ENCODE peak calls at places on chromosomes 3 and 15, in six cellular contexts. One of them, this sample, is unnamed.

GRCh38 chr3:69426291-69426690 is 40.4 kb upstream of the FRMD4B start:
- DNase-seq in OCI-LY7: peak; percentile 11
- DNase-seq in brain microvascular endothelial cell: no peak
- DNase-seq in adrenal gland: no peak
- DNase-seq in RWPE2: no peak
- DNase-seq in PC-9: no peak
- DNase-seq in this sample: no peak

GRCh38 chr15:68232937-68233336 is 3.4 kb upstream of the CLN6 start:
- DNase-seq in OCI-LY7: no peak
- DNase-seq in brain microvascular endothelial cell: no peak
- DNase-seq in adrenal gland: no peak
- DNase-seq in RWPE2: no peak
- DNase-seq in PC-9: no peak
- DNase-seq in this sample: no peak

GRCh38 chr3:82133070-82133606 is 371.7 kb upstream of the GBE1 start:
- DNase-seq in OCI-LY7: peak; percentile 47
- DNase-seq in brain microvascular endothelial cell: peak; percentile 56
- DNase-seq in adrenal gland: peak; percentile 50
- DNase-seq in RWPE2: no peak
- DNase-seq in PC-9: peak; percentile 29
- DNase-seq in this sample: peak; percentile 12

GRCh38 chr3:122952509-122952908 is 75.1 kb downstream of the SEMA5B start:
- DNase-seq in OCI-LY7: peak; percentile 3
- DNase-seq in brain microvascular endothelial cell: no peak
- DNase-seq in adrenal gland: no peak
- DNase-seq in RWPE2: no peak
- DNase-seq in PC-9: peak; percentile 35
- DNase-seq in this sample: no peak

GRCh38 chr15:39213385-39213840 is 367.5 kb upstream of the THBS1 start:
- DNase-seq in OCI-LY7: no peak
- DNase-seq in brain microvascular endothelial cell: peak; percentile 98
- DNase-seq in adrenal gland: peak; percentile 53
- DNase-seq in RWPE2: peak; percentile 92
- DNase-seq in PC-9: peak; percentile 85
- DNase-seq in this sample: peak; percentile 81

GRCh38 chr3:125190781-125191180 is 21.8 kb downstream of the SLC12A8 start:
- DNase-seq in OCI-LY7: no peak
- DNase-seq in brain microvascular endothelial cell: no peak
- DNase-seq in adrenal gland: no peak
- DNase-seq in RWPE2: no peak
- DNase-seq in PC-9: no peak
- DNase-seq in this sample: no peak

GRCh38 chr3:4504340-4505261 is 11.5 kb downstream of the ITPR1 start:
- DNase-seq in OCI-LY7: peak; percentile 59
- DNase-seq in brain microvascular endothelial cell: no peak
- DNase-seq in adrenal gland: peak; percentile 59
- DNase-seq in RWPE2: no peak
- DNase-seq in PC-9: no peak
- DNase-seq in this sample: no peak

GRCh38 chr3:177124882-177125281 is 72.4 kb downstream of the TBL1XR1 start:
- DNase-seq in OCI-LY7: no peak
- DNase-seq in brain microvascular endothelial cell: no peak
- DNase-seq in adrenal gland: no peak
- DNase-seq in RWPE2: no peak
- DNase-seq in PC-9: no peak
- DNase-seq in this sample: no peak

GRCh38 chr3:135155791-135156190 is 360.7 kb downstream of the EPHB1 start:
- DNase-seq in OCI-LY7: no peak
- DNase-seq in brain microvascular endothelial cell: no peak
- DNase-seq in adrenal gland: no peak
- DNase-seq in RWPE2: no peak
- DNase-seq in PC-9: no peak
- DNase-seq in this sample: no peak

GRCh38 chr15:83697716-83698115 is 43.8 kb downstream of the ADAMTSL3 start:
- DNase-seq in OCI-LY7: no peak
- DNase-seq in brain microvascular endothelial cell: no peak
- DNase-seq in adrenal gland: no peak
- DNase-seq in RWPE2: no peak
- DNase-seq in PC-9: no peak
- DNase-seq in this sample: no peak

GRCh38 chr15:34900748-34901147 is 68.8 kb downstream of the AQR start:
- DNase-seq in OCI-LY7: no peak
- DNase-seq in brain microvascular endothelial cell: no peak
- DNase-seq in adrenal gland: no peak
- DNase-seq in RWPE2: no peak
- DNase-seq in PC-9: no peak
- DNase-seq in this sample: no peak

GRCh38 chr3:147921044-147921443 is 511.9 kb downstream of the ZIC1 start:
- DNase-seq in OCI-LY7: no peak
- DNase-seq in brain microvascular endothelial cell: no peak
- DNase-seq in adrenal gland: no peak
- DNase-seq in RWPE2: no peak
- DNase-seq in PC-9: no peak
- DNase-seq in this sample: no peak

GRCh38 chr15:89783861-89784685 is 7.9 kb downstream of the MESP2 start:
- DNase-seq in OCI-LY7: no peak
- DNase-seq in brain microvascular endothelial cell: no peak
- DNase-seq in adrenal gland: no peak
- DNase-seq in RWPE2: peak; percentile 67
- DNase-seq in PC-9: no peak
- DNase-seq in this sample: no peak

GRCh38 chr15:58065011-58065444 is 483 bp downstream of the ALDH1A2 start:
- DNase-seq in OCI-LY7: no peak
- DNase-seq in brain microvascular endothelial cell: no peak
- DNase-seq in adrenal gland: peak; percentile 19
- DNase-seq in RWPE2: peak; percentile 77
- DNase-seq in PC-9: no peak
- DNase-seq in this sample: no peak

GRCh38 chr3:173739716-173740115 is 342.2 kb downstream of the NLGN1 start:
- DNase-seq in OCI-LY7: no peak
- DNase-seq in brain microvascular endothelial cell: no peak
- DNase-seq in adrenal gland: no peak
- DNase-seq in RWPE2: no peak
- DNase-seq in PC-9: no peak
- DNase-seq in this sample: no peak

GRCh38 chr3:168870892-168871291 is 775.2 kb upstream of the GOLIM4 start:
- DNase-seq in OCI-LY7: no peak
- DNase-seq in brain microvascular endothelial cell: no peak
- DNase-seq in adrenal gland: no peak
- DNase-seq in RWPE2: no peak
- DNase-seq in PC-9: no peak
- DNase-seq in this sample: no peak

GRCh38 chr15:63044645-63045437 is 2.3 kb downstream of the TPM1 start:
- DNase-seq in OCI-LY7: no peak
- DNase-seq in brain microvascular endothelial cell: no peak
- DNase-seq in adrenal gland: no peak
- DNase-seq in RWPE2: no peak
- DNase-seq in PC-9: no peak
- DNase-seq in this sample: no peak

GRCh38 chr3:49761661-49762060 is 24.7 kb downstream of the IP6K1 start:
- DNase-seq in OCI-LY7: no peak
- DNase-seq in brain microvascular endothelial cell: no peak
- DNase-seq in adrenal gland: no peak
- DNase-seq in RWPE2: no peak
- DNase-seq in PC-9: no peak
- DNase-seq in this sample: no peak

GRCh38 chr15:47505712-47506542 is 211.4 kb upstream of the SEMA6D start:
- DNase-seq in OCI-LY7: no peak
- DNase-seq in brain microvascular endothelial cell: peak; percentile 37
- DNase-seq in adrenal gland: no peak
- DNase-seq in RWPE2: no peak
- DNase-seq in PC-9: no peak
- DNase-seq in this sample: no peak

GRCh38 chr3:128504957-128505730 is 12.1 kb upstream of the GATA2 start:
- DNase-seq in OCI-LY7: no peak
- DNase-seq in brain microvascular endothelial cell: no peak
- DNase-seq in adrenal gland: no peak
- DNase-seq in RWPE2: no peak
- DNase-seq in PC-9: peak; percentile 86
- DNase-seq in this sample: no peak

GRCh38 chr3:112519424-112520001 is 20.2 kb upstream of the BTLA start:
- DNase-seq in OCI-LY7: peak; percentile 81
- DNase-seq in brain microvascular endothelial cell: peak; percentile 90
- DNase-seq in adrenal gland: peak; percentile 12
- DNase-seq in RWPE2: no peak
- DNase-seq in PC-9: peak; percentile 8
- DNase-seq in this sample: peak; percentile 10

GRCh38 chr3:157493627-157494550 is 9.3 kb downstream of the VEPH1 start:
- DNase-seq in OCI-LY7: peak; percentile 12
- DNase-seq in brain microvascular endothelial cell: peak; percentile 24
- DNase-seq in adrenal gland: no peak
- DNase-seq in RWPE2: no peak
- DNase-seq in PC-9: no peak
- DNase-seq in this sample: peak; percentile 18

GRCh38 chr15:38072507-38073277 is 138.3 kb downstream of the TMCO5A start:
- DNase-seq in OCI-LY7: peak; percentile 92
- DNase-seq in brain microvascular endothelial cell: peak; percentile 66
- DNase-seq in adrenal gland: peak; percentile 62
- DNase-seq in RWPE2: peak; percentile 83
- DNase-seq in PC-9: peak; percentile 71
- DNase-seq in this sample: no peak

GRCh38 chr3:7682822-7683229 is 818.8 kb upstream of the LMCD1 start:
- DNase-seq in OCI-LY7: no peak
- DNase-seq in brain microvascular endothelial cell: peak; percentile 64
- DNase-seq in adrenal gland: peak; percentile 44
- DNase-seq in RWPE2: no peak
- DNase-seq in PC-9: no peak
- DNase-seq in this sample: peak; percentile 49

GRCh38 chr15:67125589-67126502 is 60.4 kb downstream of the SMAD3 start:
- DNase-seq in OCI-LY7: no peak
- DNase-seq in brain microvascular endothelial cell: peak; percentile 98
- DNase-seq in adrenal gland: peak; percentile 85
- DNase-seq in RWPE2: peak; percentile 98
- DNase-seq in PC-9: peak; percentile 83
- DNase-seq in this sample: no peak
- H3K4me3 ChIP-seq in OCI-LY7: no peak overlapping the region
- H3K4me3 ChIP-seq in brain microvascular endothelial cell: peak overlapping the region; percentile 1
- H3K4me3 ChIP-seq in adrenal gland: no peak overlapping the region
- H3K4me3 ChIP-seq in RWPE2: peak overlapping the region; percentile 23
- H3K4me3 ChIP-seq in PC-9: peak overlapping the region; percentile 74
- H3K4me3 ChIP-seq in this sample: no peak overlapping the region

GRCh38 chr3:189325454-189325853 is 153.7 kb downstream of the TPRG1 start:
- DNase-seq in OCI-LY7: no peak
- DNase-seq in brain microvascular endothelial cell: no peak
- DNase-seq in adrenal gland: no peak
- DNase-seq in RWPE2: no peak
- DNase-seq in PC-9: no peak
- DNase-seq in this sample: no peak
- TF ChIP-seq CTCF in OCI-LY7: no peak
- TF ChIP-seq CTCF in brain microvascular endothelial cell: no peak
- TF ChIP-seq CTCF in adrenal gland: no peak
- TF ChIP-seq CTCF in RWPE2: no peak
- TF ChIP-seq CTCF in PC-9: no peak
- TF ChIP-seq CTCF in this sample: no peak

GRCh38 chr3:141950572-141951493 is 74.4 kb downstream of the ATP1B3 start:
- DNase-seq in OCI-LY7: no peak
- DNase-seq in brain microvascular endothelial cell: no peak
- DNase-seq in adrenal gland: no peak
- DNase-seq in RWPE2: no peak
- DNase-seq in PC-9: no peak
- DNase-seq in this sample: no peak

GRCh38 chr3:141952611-141953010 is 76.2 kb downstream of the ATP1B3 start:
- DNase-seq in OCI-LY7: no peak
- DNase-seq in brain microvascular endothelial cell: no peak
- DNase-seq in adrenal gland: no peak
- DNase-seq in RWPE2: no peak
- DNase-seq in PC-9: peak; percentile 37
- DNase-seq in this sample: no peak

GRCh38 chr3:141949972-141950371 is 73.5 kb downstream of the ATP1B3 start:
- DNase-seq in OCI-LY7: no peak
- DNase-seq in brain microvascular endothelial cell: no peak
- DNase-seq in adrenal gland: no peak
- DNase-seq in RWPE2: no peak
- DNase-seq in PC-9: no peak
- DNase-seq in this sample: no peak

GRCh38 chr3:141945726-141946125 is 69.3 kb downstream of the ATP1B3 start:
- DNase-seq in OCI-LY7: no peak
- DNase-seq in brain microvascular endothelial cell: no peak
- DNase-seq in adrenal gland: no peak
- DNase-seq in RWPE2: no peak
- DNase-seq in PC-9: no peak
- DNase-seq in this sample: no peak

GRCh38 chr3:141949394-141949793 is 73.0 kb downstream of the ATP1B3 start:
- DNase-seq in OCI-LY7: no peak
- DNase-seq in brain microvascular endothelial cell: no peak
- DNase-seq in adrenal gland: no peak
- DNase-seq in RWPE2: no peak
- DNase-seq in PC-9: no peak
- DNase-seq in this sample: no peak
- H3K36me3 ChIP-seq in OCI-LY7: peaks cover 49% of the 10 kb centered on the region
- H3K36me3 ChIP-seq in brain microvascular endothelial cell: no peaks in the 10 kb centered on the region
- H3K36me3 ChIP-seq in adrenal gland: peaks cover 6% of the 10 kb centered on the region
- H3K36me3 ChIP-seq in RWPE2: no peaks in the 10 kb centered on the region
- H3K36me3 ChIP-seq in PC-9: no peaks in the 10 kb centered on the region
- H3K36me3 ChIP-seq in this sample: no peaks in the 10 kb centered on the region

DNA sequence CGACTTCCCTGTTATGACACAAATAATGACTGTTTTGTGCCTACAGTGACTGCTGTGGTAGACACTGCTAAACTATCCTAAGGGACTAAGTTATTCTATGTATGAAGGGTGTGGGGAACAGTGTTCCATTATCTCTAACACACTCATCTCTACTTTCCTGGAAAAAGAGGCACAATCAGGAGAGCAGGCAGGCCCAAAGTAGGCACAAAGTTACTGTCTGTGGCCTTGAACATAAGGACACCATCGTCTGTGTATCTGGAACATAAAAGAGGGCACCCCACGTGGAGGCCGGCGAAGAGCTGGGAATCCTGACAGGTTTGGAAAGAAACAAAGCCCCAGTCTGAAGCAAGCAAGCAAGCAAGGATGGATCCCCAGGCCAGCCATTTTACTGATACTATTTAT is 1.5 kb downstream of the ABCC5 start:
- DNase-seq in OCI-LY7: no peak
- DNase-seq in brain microvascular endothelial cell: no peak
- DNase-seq in adrenal gland: peak; percentile 45
- DNase-seq in RWPE2: no peak
- DNase-seq in PC-9: no peak
- DNase-seq in this sample: no peak
- H3K4me3 ChIP-seq in OCI-LY7: no peak overlapping the region
- H3K4me3 ChIP-seq in brain microvascular endothelial cell: peak overlapping the region; percentile 3
- H3K4me3 ChIP-seq in adrenal gland: no peak overlapping the region
- H3K4me3 ChIP-seq in RWPE2: no peak overlapping the region
- H3K4me3 ChIP-seq in PC-9: peak overlapping the region; percentile 99
- H3K4me3 ChIP-seq in this sample: no peak overlapping the region

GRCh38 chr15:74185949-74186348 is 12.4 kb downstream of the ISLR start:
- DNase-seq in OCI-LY7: no peak
- DNase-seq in brain microvascular endothelial cell: no peak
- DNase-seq in adrenal gland: no peak
- DNase-seq in RWPE2: no peak
- DNase-seq in PC-9: no peak
- DNase-seq in this sample: no peak
- TF ChIP-seq CTCF in OCI-LY7: no peak
- TF ChIP-seq CTCF in brain microvascular endothelial cell: no peak
- TF ChIP-seq CTCF in adrenal gland: no peak
- TF ChIP-seq CTCF in RWPE2: no peak
- TF ChIP-seq CTCF in PC-9: no peak
- TF ChIP-seq CTCF in this sample: no peak

GRCh38 chr3:12907296-12907695 is 65.9 kb upstream of the RPL32 start:
- DNase-seq in OCI-LY7: no peak
- DNase-seq in brain microvascular endothelial cell: no peak
- DNase-seq in adrenal gland: no peak
- DNase-seq in RWPE2: no peak
- DNase-seq in PC-9: no peak
- DNase-seq in this sample: no peak
- H3K36me3 ChIP-seq in OCI-LY7: peaks cover 80% of the 10 kb centered on the region
- H3K36me3 ChIP-seq in brain microvascular endothelial cell: peaks cover 6% of the 10 kb centered on the region
- H3K36me3 ChIP-seq in adrenal gland: peaks cover 91% of the 10 kb centered on the region
- H3K36me3 ChIP-seq in RWPE2: no peaks in the 10 kb centered on the region
- H3K36me3 ChIP-seq in PC-9: no peaks in the 10 kb centered on the region
- H3K36me3 ChIP-seq in this sample: peaks cover 1% of the 10 kb centered on the region